ENCODE peak calls at places on chromosomes 13 and 19, in nine cellular contexts. I, M, C, R, B, P, A, H and Z are unnamed samples.

GRCh38 chr13:46097015-46097414 is 7.8 kb downstream of the CPB2 start:
- DNase-seq in I (no peak), M (no peak), C (no peak), R (no peak), B (no peak), P (peak), A (peak), H (no peak), Z (no peak)

GRCh38 chr13:43389573-43389972 is 366.2 kb downstream of the DNAJC15 start:
- DNase-seq in I (no peak), M (no peak), C (no peak), R (no peak), B (no peak), P (no peak), A (no peak), H (no peak), Z (no peak)

GRCh38 chr13:105345116-105345515 is 1190.3 kb downstream of the EFNB2 start:
- DNase-seq in I (no peak), M (no peak), C (no peak), R (no peak), B (no peak), P (no peak), A (no peak), H (no peak), Z (no peak)

GRCh38 chr19:5680083-5680436 is 256 bp downstream of the MICOS13 start:
- DNase-seq in I (peak), M (peak), C (no peak), R (no peak), B (peak), P (no peak), A (no peak), H (no peak), Z (peak)

GRCh38 chr19:40091205-40092129 is 724 bp upstream of the ZNF780A start:
- DNase-seq in I (no peak), M (no peak), C (no peak), R (no peak), B (no peak), P (no peak), A (no peak), H (no peak), Z (no peak)

GRCh38 chr13:42453091-42453645 is 120.8 kb upstream of the TNFSF11 start:
- DNase-seq in I (no peak), M (no peak), C (no peak), R (no peak), B (no peak), P (no peak), A (no peak), H (no peak), Z (no peak)

GRCh38 chr19:40687525-40688016 is 2.9 kb downstream of the NUMBL start:
- DNase-seq in I (peak), M (peak), C (no peak), R (peak), B (peak), P (peak), A (no peak), H (peak), Z (peak)

GRCh38 chr13:46087481-46087880 is 17.4 kb downstream of the CPB2 start:
- DNase-seq in I (no peak), M (no peak), C (no peak), R (no peak), B (no peak), P (no peak), A (no peak), H (no peak), Z (no peak)

GRCh38 chr19:9819590-9819898 is 665 bp upstream of the FBXL12 start:
- DNase-seq in I (no peak), M (no peak), C (no peak), R (no peak), B (no peak), P (no peak), A (no peak), H (no peak), Z (no peak)

GRCh38 chr19:13813147-13813546 is 17.9 kb downstream of the ZSWIM4 start:
- DNase-seq in I (no peak), M (no peak), C (no peak), R (no peak), B (no peak), P (no peak), A (no peak), H (no peak), Z (no peak)

GRCh38 chr19:1397838-1398237 is 3.5 kb downstream of the GAMT start:
- DNase-seq in I (no peak), M (no peak), C (no peak), R (no peak), B (no peak), P (peak), A (no peak), H (no peak), Z (no peak)

GRCh38 chr13:113124211-113125025 is 1.8 kb downstream of the F10 start:
- DNase-seq in I (no peak), M (no peak), C (no peak), R (no peak), B (no peak), P (no peak), A (no peak), H (no peak), Z (no peak)

GRCh38 chr19:1655131-1655981 is 2.9 kb upstream of the TCF3 start:
- DNase-seq in I (no peak), M (no peak), C (no peak), R (no peak), B (no peak), P (no peak), A (no peak), H (no peak), Z (no peak)

GRCh38 chr19:18386543-18387251 is 739 bp downstream of the GDF15 start:
- DNase-seq in I (peak), M (no peak), C (no peak), R (no peak), B (no peak), P (peak), A (peak), H (no peak), Z (no peak)

GRCh38 chr13:49791753-49792549 is 531 bp downstream of the KPNA3 start:
- DNase-seq in I (peak), M (peak), C (no peak), R (peak), B (peak), P (peak), A (peak), H (peak), Z (peak)

GRCh38 chr13:43878897-43879322 is 630 bp downstream of the CCDC122 start:
- DNase-seq in I (peak), M (peak), C (peak), R (peak), B (peak), P (peak), A (peak), H (peak), Z (peak)

GRCh38 chr13:51324714-51325440 is 14.6 kb upstream of the SERPINE3 start:
- DNase-seq in I (no peak), M (no peak), C (no peak), R (no peak), B (no peak), P (no peak), A (no peak), H (no peak), Z (no peak)

GRCh38 chr19:18208098-18208951 is 4.5 kb upstream of the RAB3A start:
- DNase-seq in I (peak), M (peak), C (no peak), R (peak), B (peak), P (peak), A (peak), H (peak), Z (no peak)

GRCh38 chr19:5826531-5827341 is 12.8 kb downstream of the FUT6 start:
- DNase-seq in I (peak), M (peak), C (no peak), R (no peak), B (peak), P (peak), A (peak), H (peak), Z (peak)

GRCh38 chr19:40768936-40769335 is 6.4 kb upstream of the MIA start:
- DNase-seq in I (no peak), M (no peak), C (no peak), R (no peak), B (no peak), P (no peak), A (no peak), H (no peak), Z (no peak)

GRCh38 chr13:77502104-77502720 is 33.3 kb upstream of the SCEL start:
- DNase-seq in I (no peak), M (no peak), C (no peak), R (no peak), B (no peak), P (no peak), A (no peak), H (no peak), Z (no peak)

GRCh38 chr19:32172761-32173160 is 172.6 kb upstream of the ZNF507 start:
- DNase-seq in I (no peak), M (no peak), C (no peak), R (no peak), B (no peak), P (no peak), A (no peak), H (no peak), Z (no peak)

GRCh38 chr19:50324331-50324730 is 4.8 kb downstream of the KCNC3 start:
- DNase-seq in I (no peak), M (no peak), C (no peak), R (no peak), B (no peak), P (no peak), A (no peak), H (no peak), Z (no peak)

GRCh38 chr13:40120288-40120687 is 464.8 kb downstream of the COG6 start:
- DNase-seq in I (no peak), M (no peak), C (no peak), R (no peak), B (no peak), P (no peak), A (no peak), H (no peak), Z (no peak)

GRCh38 chr19:50535672-50536071 is 22.0 kb upstream of the ASPDH start:
- DNase-seq in I (no peak), M (no peak), C (no peak), R (no peak), B (no peak), P (no peak), A (no peak), H (no peak), Z (no peak)

GRCh38 chr13:35826626-35827254 is 304.4 kb downstream of the DCLK1 start:
- DNase-seq in I (no peak), M (no peak), C (no peak), R (no peak), B (no peak), P (peak), A (no peak), H (no peak), Z (no peak)

GRCh38 chr13:37495046-37495445 is 103.5 kb downstream of the POSTN start:
- DNase-seq in I (no peak), M (no peak), C (no peak), R (no peak), B (no peak), P (no peak), A (no peak), H (no peak), Z (no peak)

GRCh38 chr19:23673132-23673531 is 13.9 kb downstream of the ZNF675 start:
- DNase-seq in I (no peak), M (no peak), C (no peak), R (no peak), B (no peak), P (no peak), A (no peak), H (no peak), Z (no peak)

GRCh38 chr13:79290595-79291244 is 115.3 kb downstream of the RBM26 start:
- DNase-seq in I (no peak), M (no peak), C (no peak), R (no peak), B (no peak), P (no peak), A (no peak), H (no peak), Z (no peak)

GRCh38 chr19:54329476-54330165 is 9.3 kb downstream of the LILRA4 start:
- DNase-seq in I (no peak), M (no peak), C (no peak), R (no peak), B (no peak), P (no peak), A (no peak), H (no peak), Z (no peak)

GRCh38 chr19:16088351-16088984 is 12.2 kb downstream of the TPM4 start:
- DNase-seq in I (no peak), M (peak), C (no peak), R (peak), B (no peak), P (peak), A (no peak), H (no peak), Z (no peak)

GRCh38 chr19:38204728-38205127 is 19.3 kb downstream of the DPF1 start:
- DNase-seq in I (no peak), M (no peak), C (no peak), R (no peak), B (no peak), P (no peak), A (no peak), H (no peak), Z (no peak)

DNA sequence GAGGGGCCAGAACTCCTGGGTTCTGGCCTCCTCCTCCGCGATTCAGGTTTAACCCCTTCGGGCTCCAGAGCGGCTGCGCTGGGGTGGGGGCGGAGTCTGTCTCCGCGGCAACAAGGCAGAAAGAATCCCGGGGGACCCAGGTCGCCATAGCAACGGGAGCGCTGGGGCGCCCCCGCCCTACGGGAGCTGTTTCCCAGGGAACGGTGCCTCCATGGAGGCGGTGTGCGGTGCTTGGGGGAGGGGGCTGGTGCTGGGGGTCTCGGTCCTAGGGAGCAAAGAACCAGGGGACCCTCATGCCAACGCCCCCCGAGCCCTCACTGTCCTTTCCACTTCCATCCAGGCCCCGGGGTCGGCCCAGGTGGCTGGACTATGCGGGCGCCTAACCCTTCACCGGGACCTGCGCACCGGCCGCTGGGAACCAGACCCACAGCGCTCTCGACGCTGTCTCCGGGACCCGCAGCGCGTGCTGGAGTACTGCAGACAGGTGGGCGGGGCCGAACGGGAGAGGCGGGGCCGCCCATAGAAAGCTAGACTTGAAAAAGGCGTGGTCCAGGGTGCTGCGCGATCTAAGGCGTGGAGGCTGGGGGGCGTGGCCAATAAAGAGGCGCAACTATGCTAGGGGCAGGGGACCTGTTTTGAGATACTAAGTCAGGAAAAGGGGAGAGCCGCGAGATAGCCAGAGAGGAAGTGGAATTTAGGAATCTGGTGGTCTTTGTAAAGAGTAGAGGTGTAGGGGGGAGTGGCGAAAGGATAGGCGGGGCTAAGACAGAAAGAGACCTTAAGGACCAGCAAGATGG is 1.2 kb downstream of the APLP1 start:
- DNase-seq in I (peak), M (peak), C (no peak), R (peak), B (peak), P (peak), A (no peak), H (peak), Z (peak)
- TF ChIP-seq POLR2A in I (no peak), M (no peak), C (no peak), R (no peak), B (no peak), P (peak), A (no peak), H (no peak), Z (no peak)

DNA sequence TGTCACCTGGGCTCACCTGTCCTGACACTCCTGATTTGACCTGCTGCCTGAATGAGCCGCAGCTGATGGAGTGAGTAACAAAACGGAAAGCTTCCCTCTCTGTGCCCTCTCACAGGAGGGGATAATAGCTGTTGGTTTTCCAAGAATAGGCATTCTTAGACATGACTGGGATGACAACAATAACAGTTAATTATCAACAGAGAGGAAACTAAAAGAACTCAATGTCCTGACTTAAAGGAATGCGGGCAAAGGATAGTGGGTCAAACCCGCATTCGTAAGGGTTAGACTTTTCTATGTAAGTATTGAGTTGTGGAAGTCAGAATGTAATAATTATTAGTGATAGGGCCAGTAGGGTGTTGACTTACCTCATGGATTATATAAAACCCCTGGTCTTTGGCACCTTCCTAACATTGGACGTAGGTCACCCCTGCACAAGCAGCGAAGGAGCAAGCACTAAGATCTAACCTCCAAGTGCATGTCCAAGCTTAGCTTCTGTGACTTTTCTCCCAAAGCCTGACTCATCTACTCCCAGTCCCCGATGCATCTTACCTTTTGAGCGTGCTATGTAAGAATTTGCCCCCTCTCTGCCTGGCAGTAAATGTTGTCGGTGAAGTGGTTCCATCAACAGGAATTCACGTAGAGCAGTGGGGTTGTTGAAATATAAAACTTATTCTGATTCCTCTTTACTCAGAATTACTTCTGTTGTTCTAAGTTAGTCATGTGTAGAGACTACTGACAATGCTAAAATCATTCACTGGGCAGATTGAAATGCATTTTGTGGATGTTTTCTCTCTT is 442.3 kb downstream of the FGF9 start:
- DNase-seq in I (no peak), M (no peak), C (no peak), R (no peak), B (no peak), P (no peak), A (no peak), H (no peak), Z (no peak)
- H3K27ac ChIP-seq in I (no peak), M (no peak), C (no peak), R (no peak), B (no peak), P (no peak), A (no peak), H (no peak), Z (no peak)

GRCh38 chr19:3975637-3976087 is 4.8 kb upstream of the DAPK3 start:
- DNase-seq in I (no peak), M (no peak), C (no peak), R (no peak), B (no peak), P (no peak), A (no peak), H (no peak), Z (no peak)
- TF ChIP-seq POLR2A in I (no peak), M (no peak), C (no peak), R (no peak), B (no peak), P (no peak), A (no peak), H (no peak), Z (no peak)

DNA sequence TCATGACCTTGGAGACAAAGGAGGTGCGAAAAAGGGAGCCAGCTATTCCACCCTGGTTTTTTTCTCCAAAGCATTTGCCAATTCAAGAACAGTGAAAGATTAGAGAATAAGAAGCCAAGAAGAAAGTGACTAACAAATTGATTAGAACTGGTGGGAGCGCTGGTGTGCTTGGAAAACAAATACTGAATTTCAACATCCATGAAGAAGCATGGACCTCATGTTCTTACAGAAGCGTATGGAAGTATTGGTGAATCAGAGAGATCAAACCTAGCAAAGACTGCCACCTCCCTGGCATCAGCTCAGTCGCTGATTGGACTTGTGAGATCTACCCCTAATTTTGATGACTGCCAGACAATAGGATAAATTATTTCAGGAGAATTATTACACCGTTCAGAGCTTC is 195.3 kb downstream of the ITGBL1 start:
- DNase-seq in I (no peak), M (no peak), C (no peak), R (no peak), B (no peak), P (no peak), A (no peak), H (no peak), Z (no peak)
- H3K27ac ChIP-seq in I (no peak), M (no peak), C (no peak), R (no peak), B (no peak), P (peak), A (no peak), H (no peak), Z (no peak)

GRCh38 chr13:58160980-58161379 is 529.4 kb downstream of the PCDH17 start:
- DNase-seq in I (no peak), M (no peak), C (no peak), R (no peak), B (no peak), P (no peak), A (no peak), H (no peak), Z (no peak)
- TF ChIP-seq POLR2A in I (no peak), M (no peak), C (no peak), R (no peak), B (no peak), P (no peak), A (no peak), H (no peak), Z (no peak)

DNA sequence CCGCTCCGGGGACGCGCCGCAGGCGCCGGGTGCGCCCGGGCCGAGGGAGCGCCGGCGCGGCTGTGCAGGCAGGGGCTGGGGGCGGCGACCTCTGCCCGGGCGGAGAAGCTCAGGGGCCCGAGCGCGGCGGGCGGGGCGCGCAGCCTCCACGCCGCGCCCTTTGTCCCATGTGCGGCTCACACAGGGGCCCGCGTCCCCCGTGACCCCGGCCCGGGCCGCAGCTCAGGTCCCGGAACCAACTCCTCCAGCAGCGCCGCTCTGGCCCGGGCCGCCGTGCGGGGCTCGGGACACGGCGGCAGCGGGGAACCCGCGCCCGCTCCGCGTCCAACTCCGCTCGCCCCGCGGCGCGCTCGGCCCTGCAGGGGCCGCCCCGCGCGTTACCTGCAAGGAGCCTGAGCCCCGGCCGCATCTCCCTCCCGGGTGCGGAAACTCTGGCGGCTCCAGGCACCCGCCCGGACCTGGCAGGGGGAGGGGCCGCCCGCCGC is at the start of gene TMTC4:
- DNase-seq in I (peak), M (no peak), C (no peak), R (no peak), B (peak), P (peak), A (no peak), H (no peak), Z (no peak)
- H3K27ac ChIP-seq in I (peak), M (peak), C (peak), R (peak), B (peak), P (peak), A (peak), H (peak), Z (peak)